ENCODE peak calls at places on chromosomes 2 and 18, in four cellular contexts. One of them, this sample, is unnamed.

GRCh38 chr2:229261076-229261475 is 10.0 kb downstream of the PID1 start:
- DNase-seq in AG04450: no peak
- DNase-seq in uterus: no peak
- DNase-seq in CD8-positive, alpha-beta memory T cell: no peak
- DNase-seq in this sample: no peak

GRCh38 chr2:42089340-42089925 is 41.6 kb downstream of the PKDCC start:
- DNase-seq in AG04450: no peak
- DNase-seq in uterus: peak; percentile 58
- DNase-seq in CD8-positive, alpha-beta memory T cell: peak; percentile 75
- DNase-seq in this sample: peak; percentile 63

GRCh38 chr2:46697830-46698323 is 217.7 kb downstream of the MCFD2 start:
- DNase-seq in AG04450: no peak
- DNase-seq in uterus: no peak
- DNase-seq in CD8-positive, alpha-beta memory T cell: no peak
- DNase-seq in this sample: no peak

GRCh38 chr2:131040661-131041401 is 52.4 kb downstream of the FAM168B start:
- DNase-seq in AG04450: no peak
- DNase-seq in uterus: no peak
- DNase-seq in CD8-positive, alpha-beta memory T cell: no peak
- DNase-seq in this sample: peak; percentile 69

GRCh38 chr18:13470555-13471494 is 252.3 kb downstream of the LDLRAD4 start:
- DNase-seq in AG04450: no peak
- DNase-seq in uterus: no peak
- DNase-seq in CD8-positive, alpha-beta memory T cell: no peak
- DNase-seq in this sample: no peak

GRCh38 chr2:168997794-168998193 is 33.3 kb downstream of the ABCB11 start:
- DNase-seq in AG04450: no peak
- DNase-seq in uterus: no peak
- DNase-seq in CD8-positive, alpha-beta memory T cell: no peak
- DNase-seq in this sample: no peak

GRCh38 chr2:86747708-86748627 is 27.9 kb downstream of the RMND5A start:
- DNase-seq in AG04450: peak; percentile 53
- DNase-seq in uterus: peak; percentile 27
- DNase-seq in CD8-positive, alpha-beta memory T cell: no peak
- DNase-seq in this sample: no peak

GRCh38 chr18:46321954-46322353 is 217.8 kb downstream of the HAUS1 start:
- DNase-seq in AG04450: no peak
- DNase-seq in uterus: no peak
- DNase-seq in CD8-positive, alpha-beta memory T cell: no peak
- DNase-seq in this sample: no peak

GRCh38 chr2:1559589-1560175 is 146.4 kb downstream of the TPO start:
- DNase-seq in AG04450: no peak
- DNase-seq in uterus: no peak
- DNase-seq in CD8-positive, alpha-beta memory T cell: no peak
- DNase-seq in this sample: no peak

GRCh38 chr18:2823202-2823601 is 23.6 kb upstream of the EMILIN2 start:
- DNase-seq in AG04450: no peak
- DNase-seq in uterus: no peak
- DNase-seq in CD8-positive, alpha-beta memory T cell: no peak
- DNase-seq in this sample: no peak

GRCh38 chr2:74384051-74384450 is 3.9 kb upstream of the DCTN1 start:
- DNase-seq in AG04450: no peak
- DNase-seq in uterus: no peak
- DNase-seq in CD8-positive, alpha-beta memory T cell: no peak
- DNase-seq in this sample: no peak

GRCh38 chr2:44218771-44219170 is 50.1 kb downstream of the PPM1B start:
- DNase-seq in AG04450: no peak
- DNase-seq in uterus: no peak
- DNase-seq in CD8-positive, alpha-beta memory T cell: no peak
- DNase-seq in this sample: no peak

GRCh38 chr18:12990128-12990485 is 1.1 kb upstream of the CEP192 start:
- DNase-seq in AG04450: no peak
- DNase-seq in uterus: no peak
- DNase-seq in CD8-positive, alpha-beta memory T cell: peak; percentile 54
- DNase-seq in this sample: no peak

GRCh38 chr18:80105369-80106167 is 3.5 kb upstream of the ADNP2 start:
- DNase-seq in AG04450: no peak
- DNase-seq in uterus: no peak
- DNase-seq in CD8-positive, alpha-beta memory T cell: no peak
- DNase-seq in this sample: no peak

GRCh38 chr2:239869272-239870155 is 155.6 kb downstream of the NDUFA10 start:
- DNase-seq in AG04450: no peak
- DNase-seq in uterus: no peak
- DNase-seq in CD8-positive, alpha-beta memory T cell: no peak
- DNase-seq in this sample: no peak

GRCh38 chr18:41713969-41714700 is 240.9 kb upstream of the PIK3C3 start:
- DNase-seq in AG04450: no peak
- DNase-seq in uterus: no peak
- DNase-seq in CD8-positive, alpha-beta memory T cell: no peak
- DNase-seq in this sample: no peak

GRCh38 chr18:21117385-21118135 is 5.9 kb upstream of the ROCK1 start:
- DNase-seq in AG04450: peak; percentile 70
- DNase-seq in uterus: peak; percentile 44
- DNase-seq in CD8-positive, alpha-beta memory T cell: no peak
- DNase-seq in this sample: no peak

GRCh38 chr2:222303045-222303827 is 4.4 kb upstream of the PAX3 start:
- DNase-seq in AG04450: no peak
- DNase-seq in uterus: no peak
- DNase-seq in CD8-positive, alpha-beta memory T cell: no peak
- DNase-seq in this sample: no peak

GRCh38 chr2:135820003-135820618 is 16.9 kb downstream of the LCT start:
- DNase-seq in AG04450: peak; percentile 20
- DNase-seq in uterus: no peak
- DNase-seq in CD8-positive, alpha-beta memory T cell: peak; percentile 76
- DNase-seq in this sample: no peak

GRCh38 chr2:6949009-6949351 is 31.8 kb downstream of the RNF144A start:
- DNase-seq in AG04450: no peak
- DNase-seq in uterus: no peak
- DNase-seq in CD8-positive, alpha-beta memory T cell: no peak
- DNase-seq in this sample: no peak

GRCh38 chr2:6955523-6956136 is 38.4 kb downstream of the RNF144A start:
- DNase-seq in AG04450: no peak
- DNase-seq in uterus: no peak
- DNase-seq in CD8-positive, alpha-beta memory T cell: no peak
- DNase-seq in this sample: no peak

GRCh38 chr2:6951046-6951445 is 33.8 kb downstream of the RNF144A start:
- DNase-seq in AG04450: no peak
- DNase-seq in uterus: no peak
- DNase-seq in CD8-positive, alpha-beta memory T cell: no peak
- DNase-seq in this sample: no peak

GRCh38 chr2:6954586-6954985 is 37.4 kb downstream of the RNF144A start:
- DNase-seq in AG04450: no peak
- DNase-seq in uterus: no peak
- DNase-seq in CD8-positive, alpha-beta memory T cell: no peak
- DNase-seq in this sample: no peak

DNA sequence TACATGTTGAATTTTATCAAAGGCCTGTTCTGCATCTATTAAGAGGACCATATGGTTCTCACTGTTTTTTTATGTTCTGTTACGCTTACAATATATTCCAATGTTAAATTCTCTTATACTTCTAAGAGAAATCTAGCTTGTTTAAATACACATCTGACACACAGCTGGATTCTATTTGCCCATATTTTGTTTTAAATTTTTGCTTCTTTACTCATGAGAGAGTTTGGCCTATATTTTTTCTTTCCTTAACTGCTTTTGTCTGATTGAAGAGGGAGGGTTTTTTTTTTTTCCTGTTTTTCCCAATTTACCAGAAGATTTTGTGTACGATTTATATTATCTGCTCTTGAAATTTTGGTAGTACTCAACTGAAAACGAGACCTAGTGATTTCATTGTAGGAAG is 34.9 kb downstream of the RNF144A start:
- DNase-seq in AG04450: no peak
- DNase-seq in uterus: no peak
- DNase-seq in CD8-positive, alpha-beta memory T cell: no peak
- DNase-seq in this sample: no peak
- H3K4me3 ChIP-seq in AG04450: no peak overlapping the region
- H3K4me3 ChIP-seq in uterus: no peak overlapping the region
- H3K4me3 ChIP-seq in CD8-positive, alpha-beta memory T cell: no peak overlapping the region
- H3K4me3 ChIP-seq in this sample: no peak overlapping the region

GRCh38 chr2:117555965-117556364 is 258.5 kb upstream of the DDX18 start:
- DNase-seq in AG04450: no peak
- DNase-seq in uterus: no peak
- DNase-seq in CD8-positive, alpha-beta memory T cell: no peak
- DNase-seq in this sample: no peak

GRCh38 chr2:117557626-117558025 is 256.9 kb upstream of the DDX18 start:
- DNase-seq in AG04450: no peak
- DNase-seq in uterus: no peak
- DNase-seq in CD8-positive, alpha-beta memory T cell: no peak
- DNase-seq in this sample: no peak

GRCh38 chr2:117551858-117552257 is 262.6 kb upstream of the DDX18 start:
- DNase-seq in AG04450: no peak
- DNase-seq in uterus: no peak
- DNase-seq in CD8-positive, alpha-beta memory T cell: no peak
- DNase-seq in this sample: no peak

DNA sequence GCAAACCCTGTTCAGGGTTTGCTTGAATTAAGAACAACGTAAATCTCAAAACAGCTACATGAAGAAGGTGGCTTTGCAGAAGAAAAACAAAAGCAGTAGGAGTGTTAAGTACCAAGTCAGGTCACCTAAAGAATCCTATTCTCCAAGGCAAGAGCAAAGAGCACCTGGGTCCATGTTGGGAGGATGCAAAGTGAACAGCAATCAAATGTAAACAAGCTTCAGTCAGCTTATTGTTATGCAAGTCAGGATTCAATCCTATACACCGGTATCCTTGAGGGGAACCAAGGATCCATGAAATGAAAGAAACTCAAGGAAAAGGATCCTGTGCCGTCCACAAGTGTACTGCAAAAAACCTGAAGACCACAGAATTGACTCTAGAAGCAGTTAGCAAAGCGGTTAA is 261.0 kb upstream of the DDX18 start:
- DNase-seq in AG04450: no peak
- DNase-seq in uterus: no peak
- DNase-seq in CD8-positive, alpha-beta memory T cell: no peak
- DNase-seq in this sample: no peak
- H3K4me3 ChIP-seq in AG04450: no peak overlapping the region
- H3K4me3 ChIP-seq in uterus: no peak overlapping the region
- H3K4me3 ChIP-seq in CD8-positive, alpha-beta memory T cell: no peak overlapping the region
- H3K4me3 ChIP-seq in this sample: no peak overlapping the region

DNA sequence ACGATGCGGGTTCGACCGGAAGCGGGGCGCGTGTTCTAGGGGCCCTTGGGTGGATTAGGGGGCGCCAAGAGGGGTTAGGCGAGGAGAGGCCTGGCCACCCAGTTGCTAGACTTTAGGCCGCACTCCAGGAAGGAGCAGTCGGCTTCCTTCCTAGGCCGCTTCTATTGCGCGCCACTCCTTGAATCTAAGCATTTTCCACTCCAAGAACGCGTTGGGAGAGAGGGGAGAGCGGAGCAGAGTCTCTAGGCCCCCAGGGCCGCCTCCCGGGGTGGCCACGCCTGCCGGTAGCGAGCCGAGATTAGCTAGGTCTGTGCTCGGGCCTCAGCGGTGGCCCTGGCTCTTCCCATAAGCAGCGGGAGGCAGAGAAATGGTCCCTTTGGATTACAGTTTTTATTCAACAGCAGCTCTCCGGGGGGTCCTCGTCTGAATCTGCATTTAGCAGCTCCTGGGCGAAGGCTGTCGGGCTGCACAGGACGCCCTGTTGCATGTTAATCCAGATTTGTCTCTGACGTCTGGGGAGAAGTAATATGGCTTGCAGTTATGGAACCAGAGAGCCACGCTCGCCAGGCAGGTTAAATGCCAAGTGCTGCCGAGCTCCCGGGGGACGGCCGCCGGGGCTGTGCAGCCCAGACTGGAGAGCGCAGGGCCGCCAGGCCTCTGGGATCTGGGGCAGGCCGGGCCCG is 11.4 kb downstream of the MEIS1 start:
- DNase-seq in AG04450: no peak
- DNase-seq in uterus: peak; percentile 63
- DNase-seq in CD8-positive, alpha-beta memory T cell: no peak
- DNase-seq in this sample: peak; percentile 72
- H3K4me3 ChIP-seq in AG04450: peak overlapping the region; percentile 91
- H3K4me3 ChIP-seq in uterus: peak overlapping the region; percentile 97
- H3K4me3 ChIP-seq in CD8-positive, alpha-beta memory T cell: no peak overlapping the region
- H3K4me3 ChIP-seq in this sample: peak overlapping the region; percentile 37

DNA sequence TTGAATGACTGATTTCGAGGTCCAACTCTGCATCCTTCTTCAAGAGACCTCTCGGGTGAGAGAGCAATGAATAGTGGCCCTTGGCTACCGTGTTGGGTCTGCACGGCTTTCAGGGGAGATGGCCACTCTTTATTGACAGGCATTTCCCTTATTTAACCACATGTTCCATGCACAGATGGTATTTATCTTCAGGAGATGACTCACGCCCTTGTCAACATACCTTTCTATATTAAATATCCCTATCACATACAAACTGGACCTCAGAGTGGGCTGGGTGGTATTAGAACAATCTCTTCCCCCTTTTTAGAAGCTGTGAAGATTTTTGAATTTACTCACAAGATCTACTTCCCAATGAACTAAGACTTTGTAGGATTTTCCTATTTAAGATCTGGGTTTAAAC is 109.6 kb upstream of the CDC42EP3 start:
- DNase-seq in AG04450: peak; percentile 68
- DNase-seq in uterus: no peak
- DNase-seq in CD8-positive, alpha-beta memory T cell: no peak
- DNase-seq in this sample: no peak
- H3K4me3 ChIP-seq in AG04450: no peak overlapping the region
- H3K4me3 ChIP-seq in uterus: no peak overlapping the region
- H3K4me3 ChIP-seq in CD8-positive, alpha-beta memory T cell: no peak overlapping the region
- H3K4me3 ChIP-seq in this sample: no peak overlapping the region

GRCh38 chr18:31041346-31042067 is 1.0 kb downstream of the DSC3 start:
- DNase-seq in AG04450: no peak
- DNase-seq in uterus: no peak
- DNase-seq in CD8-positive, alpha-beta memory T cell: no peak
- DNase-seq in this sample: peak; percentile 59
- H3K4me3 ChIP-seq in AG04450: no peak overlapping the region
- H3K4me3 ChIP-seq in uterus: no peak overlapping the region
- H3K4me3 ChIP-seq in CD8-positive, alpha-beta memory T cell: no peak overlapping the region
- H3K4me3 ChIP-seq in this sample: no peak overlapping the region